ENCODE peak calls at places on chromosomes 1 and 21, in ten cellular contexts. One of them, this sample, is unnamed.

GRCh38 chr1:68313736-68314594 is 81.6 kb upstream of the WLS start:
- DNase-seq in left lung: no peak
- DNase-seq in AG09309: no peak
- DNase-seq in HFFc6: no peak
- DNase-seq in A673: peak
- DNase-seq in cardiac fibroblast: peak
- DNase-seq in fibroblast of the aortic adventitia: no peak
- DNase-seq in fibroblast of lung: no peak
- DNase-seq in kidney: no peak
- DNase-seq in body of pancreas: no peak
- DNase-seq in this sample: no peak

GRCh38 chr21:34510148-34511142 is 1.6 kb downstream of the KCNE1 start:
- DNase-seq in fibroblast of the aortic adventitia: peak
- DNase-seq in HFFc6: peak
- DNase-seq in left lung: peak
- DNase-seq in AG09309: no peak
- DNase-seq in fibroblast of lung: peak
- DNase-seq in cardiac fibroblast: peak
- DNase-seq in body of pancreas: peak
- DNase-seq in kidney: peak
- DNase-seq in A673: peak
- DNase-seq in this sample: peak

GRCh38 chr1:36864182-36865079 is 169.9 kb downstream of the GRIK3 start:
- DNase-seq in A673: peak
- DNase-seq in HFFc6: no peak
- DNase-seq in body of pancreas: no peak
- DNase-seq in fibroblast of the aortic adventitia: no peak
- DNase-seq in AG09309: no peak
- DNase-seq in fibroblast of lung: no peak
- DNase-seq in cardiac fibroblast: no peak
- DNase-seq in left lung: no peak
- DNase-seq in kidney: peak
- DNase-seq in this sample: no peak

GRCh38 chr1:109632671-109633346 is 13.2 kb downstream of the AMPD2 start:
- DNase-seq in fibroblast of the aortic adventitia: no peak
- DNase-seq in left lung: no peak
- DNase-seq in HFFc6: no peak
- DNase-seq in fibroblast of lung: no peak
- DNase-seq in AG09309: no peak
- DNase-seq in cardiac fibroblast: no peak
- DNase-seq in A673: peak
- DNase-seq in kidney: peak
- DNase-seq in body of pancreas: no peak
- DNase-seq in this sample: no peak

GRCh38 chr1:116971965-116972675 is 29.4 kb upstream of the CD101 start:
- DNase-seq in left lung: no peak
- DNase-seq in body of pancreas: no peak
- DNase-seq in cardiac fibroblast: peak
- DNase-seq in kidney: no peak
- DNase-seq in HFFc6: no peak
- DNase-seq in fibroblast of lung: peak
- DNase-seq in AG09309: no peak
- DNase-seq in fibroblast of the aortic adventitia: peak
- DNase-seq in A673: no peak
- DNase-seq in this sample: peak

GRCh38 chr1:1924378-1924777 is 5.3 kb upstream of the TMEM52 start:
- DNase-seq in kidney: peak
- DNase-seq in cardiac fibroblast: no peak
- DNase-seq in AG09309: no peak
- DNase-seq in HFFc6: no peak
- DNase-seq in body of pancreas: no peak
- DNase-seq in A673: no peak
- DNase-seq in fibroblast of lung: no peak
- DNase-seq in left lung: no peak
- DNase-seq in fibroblast of the aortic adventitia: no peak
- DNase-seq in this sample: no peak

GRCh38 chr1:225834417-225835329 is 24.7 kb downstream of the EPHX1 start:
- DNase-seq in kidney: peak
- DNase-seq in fibroblast of the aortic adventitia: peak
- DNase-seq in A673: peak
- DNase-seq in cardiac fibroblast: peak
- DNase-seq in body of pancreas: peak
- DNase-seq in AG09309: peak
- DNase-seq in HFFc6: no peak
- DNase-seq in fibroblast of lung: peak
- DNase-seq in left lung: no peak
- DNase-seq in this sample: peak

GRCh38 chr1:65141394-65141793 is 6.6 kb upstream of the AK4 start:
- DNase-seq in A673: no peak
- DNase-seq in HFFc6: peak
- DNase-seq in body of pancreas: no peak
- DNase-seq in kidney: no peak
- DNase-seq in cardiac fibroblast: peak
- DNase-seq in AG09309: no peak
- DNase-seq in fibroblast of lung: no peak
- DNase-seq in left lung: no peak
- DNase-seq in fibroblast of the aortic adventitia: peak
- DNase-seq in this sample: peak

GRCh38 chr1:2468041-2468472 is 8.0 kb upstream of the PLCH2 start:
- DNase-seq in fibroblast of lung: peak
- DNase-seq in HFFc6: peak
- DNase-seq in left lung: no peak
- DNase-seq in A673: peak
- DNase-seq in body of pancreas: no peak
- DNase-seq in fibroblast of the aortic adventitia: peak
- DNase-seq in kidney: no peak
- DNase-seq in AG09309: no peak
- DNase-seq in cardiac fibroblast: peak
- DNase-seq in this sample: peak

GRCh38 chr21:21232320-21232719 is 234.1 kb downstream of the NCAM2 start:
- DNase-seq in fibroblast of the aortic adventitia: peak
- DNase-seq in A673: peak
- DNase-seq in body of pancreas: no peak
- DNase-seq in left lung: no peak
- DNase-seq in HFFc6: peak
- DNase-seq in kidney: no peak
- DNase-seq in fibroblast of lung: peak
- DNase-seq in cardiac fibroblast: peak
- DNase-seq in AG09309: no peak
- DNase-seq in this sample: peak
- TF ChIP-seq CTCF in fibroblast of the aortic adventitia: peak
- TF ChIP-seq CTCF in A673: peak
- TF ChIP-seq CTCF in body of pancreas: peak
- TF ChIP-seq CTCF in left lung: no peak
- TF ChIP-seq CTCF in HFFc6: peak
- TF ChIP-seq CTCF in kidney: peak
- TF ChIP-seq CTCF in fibroblast of lung: peak
- TF ChIP-seq CTCF in cardiac fibroblast: peak
- TF ChIP-seq CTCF in AG09309: peak
- TF ChIP-seq CTCF in this sample: peak

GRCh38 chr1:246651012-246651411 is 73.2 kb upstream of the SCCPDH start:
- DNase-seq in left lung: no peak
- DNase-seq in HFFc6: no peak
- DNase-seq in A673: peak
- DNase-seq in fibroblast of the aortic adventitia: no peak
- DNase-seq in fibroblast of lung: no peak
- DNase-seq in body of pancreas: no peak
- DNase-seq in AG09309: no peak
- DNase-seq in cardiac fibroblast: no peak
- DNase-seq in kidney: no peak
- DNase-seq in this sample: no peak

GRCh38 chr1:246642719-246643118 is 76.5 kb downstream of the CNST start:
- DNase-seq in body of pancreas: no peak
- DNase-seq in HFFc6: no peak
- DNase-seq in fibroblast of lung: no peak
- DNase-seq in AG09309: no peak
- DNase-seq in kidney: no peak
- DNase-seq in A673: no peak
- DNase-seq in left lung: no peak
- DNase-seq in fibroblast of the aortic adventitia: no peak
- DNase-seq in cardiac fibroblast: no peak
- DNase-seq in this sample: no peak

GRCh38 chr1:246641394-246641793 is 75.1 kb downstream of the CNST start:
- DNase-seq in cardiac fibroblast: no peak
- DNase-seq in left lung: no peak
- DNase-seq in body of pancreas: no peak
- DNase-seq in AG09309: no peak
- DNase-seq in HFFc6: no peak
- DNase-seq in A673: no peak
- DNase-seq in kidney: no peak
- DNase-seq in fibroblast of the aortic adventitia: no peak
- DNase-seq in fibroblast of lung: no peak
- DNase-seq in this sample: no peak

GRCh38 chr1:246647513-246647912 is 76.7 kb upstream of the SCCPDH start:
- DNase-seq in cardiac fibroblast: peak
- DNase-seq in A673: peak
- DNase-seq in body of pancreas: no peak
- DNase-seq in AG09309: peak
- DNase-seq in fibroblast of the aortic adventitia: peak
- DNase-seq in left lung: no peak
- DNase-seq in fibroblast of lung: peak
- DNase-seq in kidney: no peak
- DNase-seq in HFFc6: no peak
- DNase-seq in this sample: no peak

DNA sequence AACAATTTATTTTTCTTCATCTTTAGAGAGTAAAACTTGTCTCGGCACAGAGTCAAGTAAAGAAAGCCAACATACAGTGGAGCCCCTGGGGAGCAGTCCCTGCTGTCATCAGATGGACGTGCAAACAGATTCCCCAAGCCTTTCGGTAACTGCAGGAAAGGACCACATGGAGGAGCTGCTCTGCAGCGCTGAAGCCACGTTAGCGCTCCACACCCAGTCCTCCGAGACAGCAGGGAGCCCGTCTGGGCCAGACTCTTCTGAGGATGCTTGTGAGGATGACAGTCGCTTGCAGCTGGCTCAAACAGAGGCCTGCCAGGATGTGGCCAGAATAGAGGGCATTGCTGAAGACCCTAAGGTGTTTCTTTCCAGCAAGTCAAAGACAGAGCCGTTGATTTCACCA is 77.1 kb upstream of the SCCPDH start:
- DNase-seq in A673: peak
- DNase-seq in AG09309: peak
- DNase-seq in left lung: no peak
- DNase-seq in fibroblast of the aortic adventitia: peak
- DNase-seq in kidney: peak
- DNase-seq in body of pancreas: peak
- DNase-seq in HFFc6: no peak
- DNase-seq in cardiac fibroblast: peak
- DNase-seq in fibroblast of lung: peak
- DNase-seq in this sample: no peak
- TF ChIP-seq CTCF in A673: peak
- TF ChIP-seq CTCF in AG09309: peak
- TF ChIP-seq CTCF in left lung: no peak
- TF ChIP-seq CTCF in fibroblast of the aortic adventitia: peak
- TF ChIP-seq CTCF in kidney: peak
- TF ChIP-seq CTCF in body of pancreas: no peak
- TF ChIP-seq CTCF in HFFc6: peak
- TF ChIP-seq CTCF in cardiac fibroblast: peak
- TF ChIP-seq CTCF in fibroblast of lung: peak
- TF ChIP-seq CTCF in this sample: no peak

GRCh38 chr1:43707191-43708005 is at the start of gene ST3GAL3:
- DNase-seq in body of pancreas: peak
- DNase-seq in left lung: peak
- DNase-seq in AG09309: no peak
- DNase-seq in cardiac fibroblast: peak
- DNase-seq in fibroblast of the aortic adventitia: peak
- DNase-seq in HFFc6: peak
- DNase-seq in kidney: peak
- DNase-seq in A673: peak
- DNase-seq in fibroblast of lung: peak
- DNase-seq in this sample: peak
- TF ChIP-seq CTCF in body of pancreas: no peak
- TF ChIP-seq CTCF in left lung: no peak
- TF ChIP-seq CTCF in AG09309: no peak
- TF ChIP-seq CTCF in cardiac fibroblast: no peak
- TF ChIP-seq CTCF in fibroblast of the aortic adventitia: no peak
- TF ChIP-seq CTCF in HFFc6: no peak
- TF ChIP-seq CTCF in kidney: no peak
- TF ChIP-seq CTCF in A673: no peak
- TF ChIP-seq CTCF in fibroblast of lung: no peak
- TF ChIP-seq CTCF in this sample: no peak

GRCh38 chr1:162069334-162070093 is at the start of gene NOS1AP:
- DNase-seq in A673: peak
- DNase-seq in left lung: peak
- DNase-seq in cardiac fibroblast: peak
- DNase-seq in fibroblast of lung: peak
- DNase-seq in fibroblast of the aortic adventitia: no peak
- DNase-seq in body of pancreas: peak
- DNase-seq in AG09309: no peak
- DNase-seq in kidney: peak
- DNase-seq in HFFc6: peak
- DNase-seq in this sample: peak
- TF ChIP-seq CTCF in A673: no peak
- TF ChIP-seq CTCF in left lung: no peak
- TF ChIP-seq CTCF in cardiac fibroblast: no peak
- TF ChIP-seq CTCF in fibroblast of lung: no peak
- TF ChIP-seq CTCF in fibroblast of the aortic adventitia: no peak
- TF ChIP-seq CTCF in body of pancreas: no peak
- TF ChIP-seq CTCF in AG09309: no peak
- TF ChIP-seq CTCF in kidney: no peak
- TF ChIP-seq CTCF in HFFc6: no peak
- TF ChIP-seq CTCF in this sample: no peak